ENCODE peak calls at places on chromosomes 16 and 17, in ten cellular contexts. X is choroid plexus epithelial cell, K is GM12865, C is heart left ventricle, T is body of pancreas, D is retinal pigment epithelial cell, J is HepG2, Z is fibroblast of the aortic adventitia, E is cardiac fibroblast, U is AG09319. H is an unnamed sample.

GRCh38 chr16:13316008-13316407 is 414.6 kb downstream of the SHISA9 start:
- DNase-seq in U (no peak), J (no peak), C (no peak), E (peak), X (peak), K (no peak), D (no peak), Z (no peak), T (no peak), H (no peak)

GRCh38 chr16:81524382-81524781 is 79.8 kb downstream of the CMIP start:
- DNase-seq in D (no peak), K (no peak), X (no peak), E (no peak), J (no peak), C (no peak), T (no peak), U (no peak), Z (no peak), H (peak)

GRCh38 chr17:17494499-17495447 is 1.4 kb downstream of the RASD1 start:
- DNase-seq in Z (no peak), D (no peak), J (no peak), K (peak), C (peak), X (peak), E (peak), T (peak), U (no peak), H (peak)

GRCh38 chr17:45301674-45302073 is 15.1 kb downstream of the MAP3K14 start:
- DNase-seq in X (no peak), Z (no peak), T (no peak), C (no peak), E (no peak), K (peak), D (no peak), U (no peak), J (no peak), H (no peak)

GRCh38 chr17:1813088-1813487 is 16.6 kb downstream of the SMYD4 start:
- DNase-seq in E (peak), C (no peak), K (no peak), X (peak), J (no peak), T (no peak), Z (peak), D (no peak), U (no peak), H (no peak)

GRCh38 chr17:50805486-50805885 is 29.9 kb upstream of the WFIKKN2 start:
- DNase-seq in J (no peak), C (no peak), K (no peak), T (peak), D (no peak), U (no peak), Z (no peak), E (no peak), X (no peak), H (no peak)

GRCh38 chr16:52556083-52556482 is 9.1 kb upstream of the TOX3 start:
- DNase-seq in X (no peak), E (no peak), Z (no peak), T (no peak), D (no peak), J (no peak), K (no peak), U (no peak), C (no peak), H (no peak)

GRCh38 chr17:55774834-55775233 is 24.0 kb downstream of the PCTP start:
- DNase-seq in U (no peak), J (peak), E (no peak), C (no peak), D (no peak), T (no peak), X (no peak), Z (no peak), K (no peak), H (no peak)

GRCh38 chr16:2480948-2481347 is 6.0 kb downstream of the TBC1D24 start:
- DNase-seq in T (peak), E (no peak), C (no peak), J (no peak), U (no peak), D (no peak), X (no peak), K (no peak), Z (no peak), H (no peak)

GRCh38 chr17:58330997-58331814 is 2.6 kb upstream of the TSPOAP1 start:
- DNase-seq in X (no peak), D (no peak), C (peak), Z (no peak), J (no peak), E (no peak), U (no peak), K (peak), T (peak), H (peak)

GRCh38 chr17:1179635-1180433 is at the start of gene ABR:
- DNase-seq in Z (no peak), J (no peak), D (no peak), E (peak), X (peak), C (peak), T (no peak), U (no peak), K (peak), H (peak)

GRCh38 chr17:36602030-36602737 is 801 bp downstream of the MRM1 start:
- DNase-seq in Z (peak), U (no peak), D (no peak), E (no peak), X (peak), C (peak), J (no peak), K (peak), T (peak), H (peak)

GRCh38 chr16:88761143-88761534 is 23.9 kb downstream of the PIEZO1 start:
- DNase-seq in U (no peak), Z (no peak), E (no peak), K (no peak), J (no peak), X (no peak), D (no peak), T (no peak), C (no peak), H (no peak)

GRCh38 chr17:46151762-46152161 is 41.5 kb downstream of the KANSL1 start:
- DNase-seq in D (no peak), J (no peak), T (no peak), E (no peak), X (no peak), C (no peak), U (no peak), Z (peak), K (no peak), H (no peak)

GRCh38 chr17:32142038-32142856 is at the start of gene RHOT1:
- DNase-seq in K (peak), D (no peak), C (peak), U (no peak), T (peak), E (peak), X (peak), J (peak), Z (peak), H (peak)

GRCh38 chr17:50097455-50097854 is 2.3 kb downstream of the PDK2 start:
- DNase-seq in C (peak), U (no peak), K (no peak), D (no peak), J (no peak), Z (no peak), T (no peak), X (no peak), E (no peak), H (no peak)

GRCh38 chr16:12781777-12782176 is 21.9 kb downstream of the CPPED1 start:
- DNase-seq in X (no peak), C (no peak), K (no peak), U (no peak), Z (no peak), T (no peak), D (no peak), E (no peak), J (no peak), H (peak)

GRCh38 chr16:79776243-79776884 is 175.8 kb upstream of the MAF start:
- DNase-seq in J (no peak), U (no peak), E (peak), C (no peak), X (peak), D (no peak), K (no peak), Z (peak), T (peak), H (no peak)

GRCh38 chr17:79905832-79906231 is 66.6 kb upstream of the CBX4 start:
- DNase-seq in K (no peak), T (no peak), U (no peak), C (no peak), J (peak), X (peak), D (no peak), E (no peak), Z (no peak), H (no peak)
- TF ChIP-seq CTCF in K (no peak), T (no peak), U (no peak), C (no peak), J (peak), X (peak), D (peak), E (peak), Z (no peak), H (no peak)

DNA sequence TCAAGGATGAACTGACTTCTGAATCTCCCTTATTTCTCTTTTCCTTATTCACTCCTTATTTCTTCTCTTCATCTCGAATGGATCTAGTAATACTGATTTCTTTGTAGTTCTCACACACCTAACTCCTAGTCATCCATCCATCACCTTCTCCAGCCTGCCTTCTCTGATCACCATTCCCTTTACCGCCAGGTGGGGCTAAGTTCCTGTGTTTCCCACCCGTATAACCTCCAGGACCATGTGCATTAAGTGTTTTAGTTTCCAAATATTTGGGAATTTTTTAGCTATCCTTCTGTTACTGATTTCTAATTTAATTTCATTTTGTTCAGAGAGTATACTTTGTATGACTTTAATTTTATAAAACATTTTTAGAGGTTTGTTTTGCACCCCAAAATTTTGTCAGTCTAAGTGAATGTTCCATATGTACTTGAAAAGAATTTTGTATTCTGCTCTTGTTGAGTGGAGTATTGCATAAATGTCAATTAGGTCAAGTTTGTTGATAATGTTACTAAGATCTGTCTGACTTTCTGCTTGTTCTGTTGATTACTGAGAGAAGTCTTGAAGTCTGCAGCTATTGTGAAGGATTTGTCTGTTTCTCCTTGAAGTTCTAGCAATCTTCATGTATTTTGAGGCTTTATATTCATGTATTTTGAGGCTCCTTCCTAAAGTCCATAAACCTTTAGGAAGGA is 8.8 kb downstream of the BPTF start:
- DNase-seq in Z (no peak), T (no peak), U (no peak), D (no peak), X (peak), C (no peak), K (no peak), J (no peak), E (no peak), H (no peak)
- TF ChIP-seq CTCF in Z (no peak), T (no peak), U (no peak), D (no peak), X (peak), C (no peak), K (no peak), J (peak), E (no peak), H (no peak)

GRCh38 chr17:74089869-74090464 is 113.5 kb upstream of the RPL38 start:
- DNase-seq in X (peak), Z (peak), U (no peak), E (peak), C (no peak), T (peak), K (peak), J (peak), D (no peak), H (peak)
- TF ChIP-seq CTCF in X (peak), Z (peak), U (peak), E (peak), C (no peak), T (no peak), K (peak), J (peak), D (peak), H (peak)

DNA sequence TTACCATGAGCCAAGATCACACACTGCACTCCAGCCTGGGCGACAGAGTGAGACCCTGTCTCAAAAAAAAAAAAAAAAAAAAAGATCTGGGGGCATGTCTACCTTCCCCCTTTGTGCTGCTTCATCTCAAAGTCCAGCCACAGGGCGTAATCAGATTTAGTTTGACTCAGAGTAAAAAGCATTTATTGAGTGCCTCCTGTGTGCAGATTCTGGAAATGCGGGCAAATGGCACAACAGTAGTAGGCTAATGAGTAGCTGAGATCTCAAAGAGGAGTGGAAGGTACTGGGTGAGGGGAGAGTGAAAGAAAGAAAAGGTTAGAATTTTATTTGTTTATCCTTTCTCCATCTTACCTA is 9.1 kb upstream of the NR1D1 start:
- DNase-seq in X (no peak), T (peak), E (no peak), U (no peak), D (no peak), K (no peak), C (no peak), J (peak), Z (no peak), H (peak)
- TF ChIP-seq CTCF in X (peak), T (no peak), E (peak), U (no peak), D (peak), K (no peak), C (no peak), J (peak), Z (peak), H (peak)

H was measured in activated CD8-positive, alpha-beta T cell treated with anti-CD3 and anti-CD28 coated beads for 36 hours.